ENCODE peak calls at places on chromosomes 3 and 15, in ten cellular contexts. I is HFFc6; Z is AG08396; W is OCI-M1; P is stromal cell of bone marrow; T is LHCN-M2; H is GM04504; S is upper lobe of right lung; O is effector memory CD4-positive, alpha-beta T cell; X is amniotic stem cell. D is an unnamed sample.

GRCh38 chr3:64530434-64531049 is 157.3 kb downstream of the ADAMTS9 start:
- DNase-seq in I (peak; percentile 58), Z (peak; percentile 78), W (peak; percentile 59), P (peak; percentile 42), T (peak; percentile 58), H (peak; percentile 33), S (no peak), O (no peak), X (no peak), D (peak; percentile 63)

GRCh38 chr3:129507181-129507831 is 21.1 kb upstream of the RHO start:
- DNase-seq in I (no peak), Z (no peak), W (no peak), P (no peak), T (peak; percentile 41), H (no peak), S (peak; percentile 52), O (no peak), X (no peak), D (no peak)

GRCh38 chr3:139288266-139288821 is 55.5 kb upstream of the MRPS22 start:
- DNase-seq in I (peak; percentile 38), Z (no peak), W (peak; percentile 83), P (no peak), T (no peak), H (no peak), S (peak; percentile 58), O (no peak), X (no peak), D (peak; percentile 46)

GRCh38 chr3:124826703-124827102 is 60.5 kb downstream of the ITGB5 start:
- DNase-seq in I (peak; percentile 70), Z (peak; percentile 62), W (no peak), P (peak; percentile 88), T (peak; percentile 66), H (peak; percentile 76), S (no peak), O (no peak), X (peak; percentile 33), D (peak; percentile 81)

GRCh38 chr3:9398715-9399708 is 1.6 kb downstream of the SETD5 start:
- DNase-seq in I (no peak), Z (no peak), W (peak; percentile 86), P (no peak), T (peak; percentile 39), H (no peak), S (no peak), O (peak; percentile 17), X (no peak), D (peak; percentile 38)

GRCh38 chr3:65342084-65342683 is 654.4 kb upstream of the ADAMTS9 start:
- DNase-seq in I (peak; percentile 14), Z (peak; percentile 30), W (peak; percentile 73), P (no peak), T (peak; percentile 37), H (no peak), S (peak; percentile 67), O (no peak), X (no peak), D (peak; percentile 50)

GRCh38 chr3:107956991-107957467 is 133.8 kb downstream of the CD47 start:
- DNase-seq in I (no peak), Z (peak; percentile 35), W (no peak), P (peak; percentile 90), T (no peak), H (peak; percentile 94), S (peak; percentile 67), O (no peak), X (no peak), D (no peak)

GRCh38 chr15:91224750-91225380 is 124.8 kb downstream of the SV2B start:
- DNase-seq in I (no peak), Z (peak; percentile 35), W (peak; percentile 63), P (peak; percentile 3), T (peak; percentile 36), H (peak; percentile 8), S (no peak), O (no peak), X (no peak), D (peak; percentile 52)

GRCh38 chr3:78003090-78003489 is 963.2 kb downstream of the ROBO2 start:
- DNase-seq in I (no peak), Z (no peak), W (no peak), P (no peak), T (no peak), H (no peak), S (no peak), O (no peak), X (no peak), D (peak; percentile 76)

GRCh38 chr3:40780341-40780800 is 255.6 kb downstream of the ZNF621 start:
- DNase-seq in I (no peak), Z (no peak), W (no peak), P (peak; percentile 52), T (peak; percentile 77), H (no peak), S (peak; percentile 82), O (no peak), X (no peak), D (no peak)

GRCh38 chr15:40511472-40512133 is 40.8 kb downstream of the CHST14 start:
- DNase-seq in I (peak; percentile 3), Z (peak; percentile 87), W (peak; percentile 77), P (no peak), T (peak; percentile 11), H (no peak), S (peak; percentile 92), O (no peak), X (no peak), D (no peak)

GRCh38 chr15:44804303-44805046 is 68.1 kb downstream of the TRIM69 start:
- DNase-seq in I (no peak), Z (no peak), W (no peak), P (no peak), T (peak; percentile 13), H (no peak), S (no peak), O (no peak), X (no peak), D (no peak)

GRCh38 chr3:125004196-125004595 is 51.6 kb downstream of the HEG1 start:
- DNase-seq in I (no peak), Z (no peak), W (no peak), P (no peak), T (no peak), H (no peak), S (no peak), O (no peak), X (no peak), D (no peak)

GRCh38 chr3:159252274-159252673 is 450.4 kb downstream of the MFSD1 start:
- DNase-seq in I (peak; percentile 33), Z (no peak), W (no peak), P (peak; percentile 38), T (peak; percentile 82), H (peak; percentile 46), S (no peak), O (no peak), X (peak; percentile 25), D (peak; percentile 92)

GRCh38 chr3:47355010-47355409 is 25.8 kb upstream of the PTPN23 start:
- DNase-seq in I (no peak), Z (no peak), W (no peak), P (no peak), T (no peak), H (no peak), S (no peak), O (no peak), X (no peak), D (no peak)